ENCODE peak calls at places on chromosomes 7 and 10, in ten cellular contexts. One of them, this sample, is unnamed. For H3K36me3, the result is how much of the 10 kb centered on the place peaks cover.

GRCh38 chr7:117279931-117280525 is 42.8 kb downstream of the WNT2 start:
- DNase-seq in PC-3: no peak
- DNase-seq in neuronal stem cell: no peak
- DNase-seq in thoracic aorta: no peak
- DNase-seq in OCI-LY7: no peak
- DNase-seq in sigmoid colon: no peak
- DNase-seq in adrenal gland: peak
- DNase-seq in cardiac muscle cell: no peak
- DNase-seq in tibial nerve: no peak
- DNase-seq in stomach: no peak
- DNase-seq in this sample: no peak

GRCh38 chr7:12422449-12423320 is 19.0 kb upstream of the VWDE start:
- DNase-seq in PC-3: peak
- DNase-seq in neuronal stem cell: no peak
- DNase-seq in thoracic aorta: no peak
- DNase-seq in OCI-LY7: no peak
- DNase-seq in sigmoid colon: no peak
- DNase-seq in adrenal gland: no peak
- DNase-seq in cardiac muscle cell: no peak
- DNase-seq in tibial nerve: no peak
- DNase-seq in stomach: no peak
- DNase-seq in this sample: no peak

GRCh38 chr10:80259405-80259871 is 30.0 kb downstream of the MAT1A start:
- DNase-seq in PC-3: no peak
- DNase-seq in neuronal stem cell: no peak
- DNase-seq in thoracic aorta: no peak
- DNase-seq in OCI-LY7: no peak
- DNase-seq in sigmoid colon: no peak
- DNase-seq in adrenal gland: no peak
- DNase-seq in cardiac muscle cell: no peak
- DNase-seq in tibial nerve: no peak
- DNase-seq in stomach: no peak
- DNase-seq in this sample: no peak

GRCh38 chr7:26429168-26429567 is 137.5 kb downstream of the SNX10 start:
- DNase-seq in PC-3: peak
- DNase-seq in neuronal stem cell: no peak
- DNase-seq in thoracic aorta: no peak
- DNase-seq in OCI-LY7: no peak
- DNase-seq in sigmoid colon: no peak
- DNase-seq in adrenal gland: no peak
- DNase-seq in cardiac muscle cell: no peak
- DNase-seq in tibial nerve: no peak
- DNase-seq in stomach: no peak
- DNase-seq in this sample: no peak

GRCh38 chr10:130843051-130843653 is 468.4 kb downstream of the TCERG1L start:
- DNase-seq in PC-3: no peak
- DNase-seq in neuronal stem cell: no peak
- DNase-seq in thoracic aorta: no peak
- DNase-seq in OCI-LY7: no peak
- DNase-seq in sigmoid colon: no peak
- DNase-seq in adrenal gland: no peak
- DNase-seq in cardiac muscle cell: no peak
- DNase-seq in tibial nerve: no peak
- DNase-seq in stomach: no peak
- DNase-seq in this sample: no peak

GRCh38 chr7:87370660-87371180 is 25.3 kb downstream of the CROT start:
- DNase-seq in PC-3: peak
- DNase-seq in neuronal stem cell: no peak
- DNase-seq in thoracic aorta: no peak
- DNase-seq in OCI-LY7: no peak
- DNase-seq in sigmoid colon: no peak
- DNase-seq in adrenal gland: no peak
- DNase-seq in cardiac muscle cell: no peak
- DNase-seq in tibial nerve: no peak
- DNase-seq in stomach: no peak
- DNase-seq in this sample: no peak

GRCh38 chr7:130909161-130909836 is 175.3 kb upstream of the KLF14 start:
- DNase-seq in PC-3: peak
- DNase-seq in neuronal stem cell: no peak
- DNase-seq in thoracic aorta: no peak
- DNase-seq in OCI-LY7: no peak
- DNase-seq in sigmoid colon: no peak
- DNase-seq in adrenal gland: no peak
- DNase-seq in cardiac muscle cell: no peak
- DNase-seq in tibial nerve: no peak
- DNase-seq in stomach: no peak
- DNase-seq in this sample: no peak

GRCh38 chr10:16681525-16681924 is 135.7 kb downstream of the RSU1 start:
- DNase-seq in PC-3: no peak
- DNase-seq in neuronal stem cell: no peak
- DNase-seq in thoracic aorta: no peak
- DNase-seq in OCI-LY7: no peak
- DNase-seq in sigmoid colon: no peak
- DNase-seq in adrenal gland: no peak
- DNase-seq in cardiac muscle cell: no peak
- DNase-seq in tibial nerve: no peak
- DNase-seq in stomach: no peak
- DNase-seq in this sample: no peak

GRCh38 chr7:150992833-150993302 is 2.1 kb downstream of the NOS3 start:
- DNase-seq in PC-3: no peak
- DNase-seq in neuronal stem cell: peak
- DNase-seq in thoracic aorta: no peak
- DNase-seq in OCI-LY7: peak
- DNase-seq in sigmoid colon: peak
- DNase-seq in adrenal gland: peak
- DNase-seq in cardiac muscle cell: peak
- DNase-seq in tibial nerve: no peak
- DNase-seq in stomach: no peak
- DNase-seq in this sample: no peak

GRCh38 chr7:64787295-64787694 is 6.9 kb upstream of the ZNF138 start:
- DNase-seq in PC-3: no peak
- DNase-seq in neuronal stem cell: no peak
- DNase-seq in thoracic aorta: no peak
- DNase-seq in OCI-LY7: no peak
- DNase-seq in sigmoid colon: no peak
- DNase-seq in adrenal gland: no peak
- DNase-seq in cardiac muscle cell: no peak
- DNase-seq in tibial nerve: no peak
- DNase-seq in stomach: no peak
- DNase-seq in this sample: no peak

GRCh38 chr7:120070201-120070600 is 202.8 kb upstream of the KCND2 start:
- DNase-seq in PC-3: no peak
- DNase-seq in neuronal stem cell: no peak
- DNase-seq in thoracic aorta: no peak
- DNase-seq in OCI-LY7: no peak
- DNase-seq in sigmoid colon: no peak
- DNase-seq in adrenal gland: no peak
- DNase-seq in cardiac muscle cell: no peak
- DNase-seq in tibial nerve: no peak
- DNase-seq in stomach: no peak
- DNase-seq in this sample: no peak

GRCh38 chr10:132059760-132060508 is 5.8 kb upstream of the JAKMIP3 start:
- DNase-seq in PC-3: no peak
- DNase-seq in neuronal stem cell: no peak
- DNase-seq in thoracic aorta: no peak
- DNase-seq in OCI-LY7: no peak
- DNase-seq in sigmoid colon: peak
- DNase-seq in adrenal gland: no peak
- DNase-seq in cardiac muscle cell: no peak
- DNase-seq in tibial nerve: no peak
- DNase-seq in stomach: peak
- DNase-seq in this sample: no peak

GRCh38 chr10:91042069-91042468 is 121.2 kb upstream of the ANKRD1 start:
- DNase-seq in PC-3: no peak
- DNase-seq in neuronal stem cell: no peak
- DNase-seq in thoracic aorta: no peak
- DNase-seq in OCI-LY7: no peak
- DNase-seq in sigmoid colon: no peak
- DNase-seq in adrenal gland: no peak
- DNase-seq in cardiac muscle cell: no peak
- DNase-seq in tibial nerve: no peak
- DNase-seq in stomach: no peak
- DNase-seq in this sample: no peak
- H3K27ac ChIP-seq in PC-3: no peak
- H3K27ac ChIP-seq in neuronal stem cell: no peak
- H3K27ac ChIP-seq in thoracic aorta: no peak
- H3K27ac ChIP-seq in OCI-LY7: no peak
- H3K27ac ChIP-seq in sigmoid colon: no peak
- H3K27ac ChIP-seq in adrenal gland: no peak
- H3K27ac ChIP-seq in cardiac muscle cell: no peak
- H3K27ac ChIP-seq in tibial nerve: no peak
- H3K27ac ChIP-seq in stomach: no peak
- H3K27ac ChIP-seq in this sample: no peak

DNA sequence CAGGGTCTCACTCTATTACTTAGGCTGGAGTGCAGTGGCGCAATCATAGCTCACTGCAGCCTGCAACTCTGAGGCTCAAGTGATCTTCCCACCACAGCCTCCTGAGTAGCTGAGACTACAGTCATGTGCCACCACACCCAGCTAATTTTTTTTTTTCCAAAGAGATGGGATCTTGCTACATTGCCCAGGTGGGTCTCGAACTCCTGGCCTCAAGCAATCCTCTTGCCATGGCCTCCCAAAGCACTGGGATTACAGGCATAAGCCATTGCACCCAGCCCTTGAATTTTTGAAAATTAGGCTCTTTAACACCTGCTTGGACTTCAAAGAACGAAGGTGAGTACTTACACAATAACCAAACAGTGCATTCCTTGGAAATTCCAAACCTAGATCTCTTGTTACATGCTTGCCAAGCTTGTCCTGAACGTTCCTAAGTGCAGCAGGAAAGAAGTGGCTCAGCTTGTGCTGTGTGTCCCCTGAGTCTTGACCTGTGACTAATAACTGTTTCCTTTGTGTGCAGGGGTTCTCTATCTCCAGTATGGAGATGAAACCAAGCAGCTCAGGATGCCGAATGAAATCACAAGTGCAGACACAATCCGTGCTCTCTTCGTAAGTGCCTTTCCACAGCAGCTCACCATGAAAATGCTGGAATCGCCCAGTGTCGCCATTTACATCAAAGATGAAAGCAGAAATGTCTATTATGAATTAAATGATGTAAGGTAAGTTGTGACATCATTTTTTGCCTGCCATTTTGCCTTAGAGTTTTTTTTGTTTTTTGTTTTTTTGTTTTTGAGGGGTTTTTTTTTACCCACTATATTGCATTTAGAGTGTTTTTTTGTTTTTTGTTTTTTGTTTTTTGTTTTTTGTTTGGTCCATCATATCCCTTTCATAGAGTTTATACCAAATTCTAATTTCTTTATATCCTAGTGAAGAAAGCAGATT is 223.8 kb downstream of the KIAA1217 start:
- DNase-seq in PC-3: peak
- DNase-seq in neuronal stem cell: no peak
- DNase-seq in thoracic aorta: no peak
- DNase-seq in OCI-LY7: no peak
- DNase-seq in sigmoid colon: no peak
- DNase-seq in adrenal gland: no peak
- DNase-seq in cardiac muscle cell: no peak
- DNase-seq in tibial nerve: no peak
- DNase-seq in stomach: no peak
- DNase-seq in this sample: no peak
- H3K4me3 ChIP-seq in PC-3: no peak
- H3K4me3 ChIP-seq in neuronal stem cell: no peak
- H3K4me3 ChIP-seq in thoracic aorta: no peak
- H3K4me3 ChIP-seq in OCI-LY7: no peak
- H3K4me3 ChIP-seq in sigmoid colon: no peak
- H3K4me3 ChIP-seq in adrenal gland: no peak
- H3K4me3 ChIP-seq in cardiac muscle cell: no peak
- H3K4me3 ChIP-seq in tibial nerve: no peak
- H3K4me3 ChIP-seq in stomach: no peak
- H3K4me3 ChIP-seq in this sample: no peak

GRCh38 chr10:133132711-133133291 is 27.2 kb upstream of the KNDC1 start:
- DNase-seq in PC-3: no peak
- DNase-seq in neuronal stem cell: no peak
- DNase-seq in thoracic aorta: no peak
- DNase-seq in OCI-LY7: peak
- DNase-seq in sigmoid colon: no peak
- DNase-seq in adrenal gland: peak
- DNase-seq in cardiac muscle cell: no peak
- DNase-seq in tibial nerve: no peak
- DNase-seq in stomach: no peak
- DNase-seq in this sample: no peak

GRCh38 chr10:133131754-133132710 is 28.0 kb upstream of the KNDC1 start:
- DNase-seq in PC-3: no peak
- DNase-seq in neuronal stem cell: no peak
- DNase-seq in thoracic aorta: no peak
- DNase-seq in OCI-LY7: peak
- DNase-seq in sigmoid colon: no peak
- DNase-seq in adrenal gland: peak
- DNase-seq in cardiac muscle cell: no peak
- DNase-seq in tibial nerve: no peak
- DNase-seq in stomach: peak
- DNase-seq in this sample: no peak

GRCh38 chr10:133130602-133131001 is 29.4 kb upstream of the KNDC1 start:
- DNase-seq in PC-3: no peak
- DNase-seq in neuronal stem cell: no peak
- DNase-seq in thoracic aorta: no peak
- DNase-seq in OCI-LY7: no peak
- DNase-seq in sigmoid colon: peak
- DNase-seq in adrenal gland: peak
- DNase-seq in cardiac muscle cell: no peak
- DNase-seq in tibial nerve: no peak
- DNase-seq in stomach: no peak
- DNase-seq in this sample: no peak

GRCh38 chr10:133129854-133130495 is 30.0 kb upstream of the KNDC1 start:
- DNase-seq in PC-3: no peak
- DNase-seq in neuronal stem cell: no peak
- DNase-seq in thoracic aorta: no peak
- DNase-seq in OCI-LY7: no peak
- DNase-seq in sigmoid colon: peak
- DNase-seq in adrenal gland: peak
- DNase-seq in cardiac muscle cell: no peak
- DNase-seq in tibial nerve: no peak
- DNase-seq in stomach: no peak
- DNase-seq in this sample: no peak

GRCh38 chr10:133131053-133131452 is 29.0 kb upstream of the KNDC1 start:
- DNase-seq in PC-3: no peak
- DNase-seq in neuronal stem cell: no peak
- DNase-seq in thoracic aorta: no peak
- DNase-seq in OCI-LY7: no peak
- DNase-seq in sigmoid colon: peak
- DNase-seq in adrenal gland: peak
- DNase-seq in cardiac muscle cell: no peak
- DNase-seq in tibial nerve: no peak
- DNase-seq in stomach: no peak
- DNase-seq in this sample: no peak
- H3K36me3 ChIP-seq in PC-3: under half
- H3K36me3 ChIP-seq in neuronal stem cell: under half
- H3K36me3 ChIP-seq in thoracic aorta: under half
- H3K36me3 ChIP-seq in OCI-LY7: under half
- H3K36me3 ChIP-seq in sigmoid colon: under half
- H3K36me3 ChIP-seq in adrenal gland: under half
- H3K36me3 ChIP-seq in cardiac muscle cell: under half
- H3K36me3 ChIP-seq in tibial nerve: under half
- H3K36me3 ChIP-seq in stomach: under half
- H3K36me3 ChIP-seq in this sample: under half

DNA sequence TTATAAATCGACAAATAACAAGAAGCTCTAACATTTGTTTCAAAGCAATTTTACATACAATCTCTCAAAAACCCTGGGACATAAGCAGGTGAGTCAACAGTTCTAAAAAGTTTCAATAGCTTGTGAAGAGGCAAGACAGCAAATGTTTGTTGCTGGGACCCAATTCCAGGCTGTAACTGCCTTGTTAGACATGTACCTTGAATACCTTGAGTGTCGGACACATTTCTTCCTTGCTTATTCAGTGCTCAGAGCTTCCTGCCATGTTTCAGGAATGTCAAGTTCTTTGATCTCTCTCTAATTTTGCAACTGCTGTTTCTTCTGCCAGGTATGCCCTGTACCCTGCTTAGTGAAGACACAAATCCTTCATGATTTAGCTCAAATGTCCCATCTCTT is 5.1 kb downstream of the CH25H start:
- DNase-seq in PC-3: no peak
- DNase-seq in neuronal stem cell: no peak
- DNase-seq in thoracic aorta: no peak
- DNase-seq in OCI-LY7: no peak
- DNase-seq in sigmoid colon: no peak
- DNase-seq in adrenal gland: no peak
- DNase-seq in cardiac muscle cell: no peak
- DNase-seq in tibial nerve: no peak
- DNase-seq in stomach: no peak
- DNase-seq in this sample: no peak
- H3K27ac ChIP-seq in PC-3: no peak
- H3K27ac ChIP-seq in neuronal stem cell: no peak
- H3K27ac ChIP-seq in thoracic aorta: no peak
- H3K27ac ChIP-seq in OCI-LY7: no peak
- H3K27ac ChIP-seq in sigmoid colon: no peak
- H3K27ac ChIP-seq in adrenal gland: no peak
- H3K27ac ChIP-seq in cardiac muscle cell: no peak
- H3K27ac ChIP-seq in tibial nerve: no peak
- H3K27ac ChIP-seq in stomach: no peak
- H3K27ac ChIP-seq in this sample: no peak